ENCODE peak calls at places on chromosomes 11 and 22, in five cellular contexts. F is epithelial cell of prostate; C is HL-60; N is activated CD8-positive, alpha-beta memory T cell treated with anti-CD3 and anti-CD28 coated beads, Interleukin-2, amount 50 U/mL, for 48 hours; P is ovary. Y is an unnamed sample.

GRCh38 chr22:28282346-28282745 is 363.3 kb upstream of the PITPNB start:
- DNase-seq in F (no peak), C (no peak), N (no peak), P (no peak), Y (no peak)

GRCh38 chr11:8092587-8093424 is 11.8 kb downstream of the TUB start:
- DNase-seq in F (no peak), C (peak; percentile 59), N (peak; percentile 62), P (peak; percentile 73), Y (peak; percentile 69)

GRCh38 chr11:42526366-42526765 is 785.4 kb upstream of the API5 start:
- DNase-seq in F (no peak), C (no peak), N (no peak), P (no peak), Y (no peak)

GRCh38 chr11:61066645-61067044 is 35.6 kb upstream of the CD5 start:
- DNase-seq in F (no peak), C (no peak), N (no peak), P (no peak), Y (no peak)

GRCh38 chr11:14934641-14935351 is 37.4 kb downstream of the CALCA start:
- DNase-seq in F (no peak), C (no peak), N (no peak), P (no peak), Y (no peak)

GRCh38 chr11:118443590-118444218 is 7.4 kb downstream of the KMT2A start:
- DNase-seq in F (no peak), C (no peak), N (no peak), P (no peak), Y (no peak)

GRCh38 chr11:31487848-31488247 is 21.6 kb downstream of the IMMP1L start:
- DNase-seq in F (no peak), C (peak; percentile 26), N (no peak), P (no peak), Y (no peak)

GRCh38 chr11:128379587-128380279 is 207.6 kb downstream of the ETS1 start:
- DNase-seq in F (peak; percentile 14), C (no peak), N (no peak), P (no peak), Y (no peak)

Y was measured in psoas muscle.